ENCODE peak calls at places on chromosomes 2 and 18, in four cellular contexts. X is brain microvascular endothelial cell, H is GM12865, U is choroid plexus epithelial cell. G is an unnamed sample.

GRCh38 chr2:237320801-237321563 is 93.0 kb downstream of the COL6A3 start:
- DNase-seq in X (no peak), H (no peak), U (no peak), G (peak; percentile 73)

GRCh38 chr18:9825571-9826073 is 60.2 kb upstream of the TXNDC2 start:
- DNase-seq in X (peak; percentile 84), H (no peak), U (peak; percentile 97), G (peak; percentile 97)

GRCh38 chr18:13305326-13305725 is 86.8 kb downstream of the LDLRAD4 start:
- DNase-seq in X (no peak), H (no peak), U (no peak), G (no peak)

GRCh38 chr2:200850512-200851256 is 13.8 kb downstream of the CLK1 start:
- DNase-seq in X (no peak), H (no peak), U (no peak), G (no peak)

GRCh38 chr2:64654063-64654811 is 524 bp upstream of the SERTAD2 start:
- DNase-seq in X (peak; percentile 73), H (peak; percentile 82), U (peak; percentile 75), G (peak; percentile 70)

GRCh38 chr18:2627821-2628276 is 27.7 kb upstream of the SMCHD1 start:
- DNase-seq in X (no peak), H (no peak), U (peak; percentile 11), G (peak; percentile 61)

GRCh38 chr2:220708366-220708765 is 863.7 kb downstream of the EPHA4 start:
- DNase-seq in X (peak; percentile 75), H (no peak), U (peak; percentile 73), G (peak; percentile 62)

GRCh38 chr2:222296311-222296736 is 2.5 kb downstream of the PAX3 start:
- DNase-seq in X (no peak), H (no peak), U (no peak), G (no peak)

GRCh38 chr2:232444409-232445148 is 11.4 kb upstream of the ALPI start:
- DNase-seq in X (peak; percentile 70), H (peak; percentile 74), U (peak; percentile 78), G (peak; percentile 67)

GRCh38 chr2:161992526-161992925 is 81.5 kb downstream of the DPP4 start:
- DNase-seq in X (no peak), H (peak; percentile 17), U (peak; percentile 20), G (no peak)

GRCh38 chr2:196492946-196493345 is 146.6 kb upstream of the CCDC150 start:
- DNase-seq in X (no peak), H (no peak), U (no peak), G (no peak)

GRCh38 chr18:12597775-12598174 is 60.1 kb downstream of the SPIRE1 start:
- DNase-seq in X (peak; percentile 85), H (no peak), U (peak; percentile 95), G (peak; percentile 81)

GRCh38 chr2:237540223-237540775 is 26.1 kb upstream of the PRLH start:
- DNase-seq in X (no peak), H (no peak), U (no peak), G (no peak)

GRCh38 chr2:67899187-67899586 is 163.6 kb downstream of the C1D start:
- DNase-seq in X (no peak), H (no peak), U (no peak), G (no peak)

GRCh38 chr2:176106636-176107539 is at the start of gene HOXD11:
- DNase-seq in X (no peak), H (no peak), U (no peak), G (peak; percentile 72)

GRCh38 chr2:70132244-70133126 is 45.2 kb downstream of the PCBP1 start:
- DNase-seq in X (peak; percentile 57), H (peak; percentile 90), U (peak; percentile 85), G (peak; percentile 76)

GRCh38 chr2:224584111-224584764 is 925 bp downstream of the CUL3 start:
- DNase-seq in X (peak; percentile 30), H (peak; percentile 37), U (peak; percentile 53), G (peak; percentile 40)

GRCh38 chr18:3449702-3450357 is at the start of gene TGIF1:
- DNase-seq in X (peak; percentile 60), H (no peak), U (peak; percentile 81), G (peak; percentile 80)

GRCh38 chr18:5391427-5391826 is 95.9 kb upstream of the ZBTB14 start:
- DNase-seq in X (no peak), H (no peak), U (no peak), G (no peak)

GRCh38 chr2:195407782-195408181 is 249.2 kb upstream of the SLC39A10 start:
- DNase-seq in X (peak; percentile 9), H (no peak), U (peak; percentile 69), G (peak; percentile 56)

GRCh38 chr2:41775381-41776025 is 272.3 kb upstream of the PKDCC start:
- DNase-seq in X (no peak), H (no peak), U (peak; percentile 5), G (no peak)

DNA sequence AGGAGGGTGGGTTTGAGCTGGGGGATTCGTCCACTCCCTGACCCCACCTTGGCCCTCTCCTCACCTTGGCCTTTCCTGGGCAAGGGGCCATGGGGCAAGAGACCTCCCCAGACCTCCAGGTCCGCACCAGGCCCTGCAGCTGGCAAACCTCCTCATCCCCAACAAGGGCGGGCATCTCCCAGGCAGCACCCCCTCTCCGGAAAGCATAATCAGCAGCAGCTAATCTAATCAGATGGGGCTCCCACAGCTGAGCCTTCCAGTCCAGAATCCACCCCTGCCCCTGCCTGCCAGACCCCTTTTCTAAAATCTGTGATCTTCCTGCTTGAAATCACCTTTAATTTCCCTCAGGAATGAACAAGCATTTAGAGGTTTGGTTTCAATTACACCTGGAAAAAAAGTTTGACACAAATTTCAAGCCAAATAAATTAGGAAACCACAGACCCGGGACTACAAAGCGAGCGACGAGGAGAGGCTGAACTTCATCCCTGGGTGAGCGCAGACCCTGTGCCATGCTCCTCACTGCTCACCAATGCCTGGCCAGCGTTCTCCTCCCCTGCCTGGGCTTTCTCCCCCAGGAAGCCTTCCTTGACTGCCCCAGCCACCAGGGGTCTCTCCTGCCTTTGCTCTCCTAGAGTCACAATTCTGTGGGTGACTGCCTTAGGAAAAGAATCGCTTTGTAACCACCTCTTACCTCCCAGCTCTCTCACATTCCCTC is 143.0 kb upstream of the MYCN start:
- DNase-seq in X (no peak), H (no peak), U (no peak), G (no peak)
- TF ChIP-seq CTCF in X (peak; percentile 16), H (peak; percentile 11), U (no peak), G (no peak)

GRCh38 chr2:107936427-107937359 is 49.6 kb upstream of the SLC5A7 start:
- DNase-seq in X (no peak), H (peak; percentile 10), U (peak; percentile 20), G (peak; percentile 8)
- TF ChIP-seq CTCF in X (peak; percentile 54), H (peak; percentile 23), U (peak; percentile 52), G (peak; percentile 41)

GRCh38 chr2:63052411-63053234 is 2.0 kb downstream of the OTX1 start:
- DNase-seq in X (no peak), H (no peak), U (no peak), G (no peak)

GRCh38 chr2:63055510-63056308 is 5.1 kb downstream of the OTX1 start:
- DNase-seq in X (no peak), H (peak; percentile 26), U (no peak), G (no peak)

GRCh38 chr2:63054812-63055509 is 4.3 kb downstream of the OTX1 start:
- DNase-seq in X (no peak), H (no peak), U (no peak), G (no peak)

GRCh38 chr2:63053235-63053888 is 2.7 kb downstream of the OTX1 start:
- DNase-seq in X (no peak), H (no peak), U (no peak), G (no peak)

GRCh38 chr2:63053889-63054725 is 3.5 kb downstream of the OTX1 start:
- DNase-seq in X (no peak), H (peak; percentile 47), U (no peak), G (no peak)
- TF ChIP-seq CTCF in X (peak; percentile 68), H (peak; percentile 59), U (peak; percentile 45), G (peak; percentile 11)

GRCh38 chr2:152738438-152738837 is 20.0 kb downstream of the ARL6IP6 start:
- DNase-seq in X (no peak), H (no peak), U (no peak), G (no peak)

GRCh38 chr2:152740743-152741328 is 22.4 kb downstream of the ARL6IP6 start:
- DNase-seq in X (no peak), H (peak; percentile 62), U (peak; percentile 84), G (peak; percentile 77)

DNA sequence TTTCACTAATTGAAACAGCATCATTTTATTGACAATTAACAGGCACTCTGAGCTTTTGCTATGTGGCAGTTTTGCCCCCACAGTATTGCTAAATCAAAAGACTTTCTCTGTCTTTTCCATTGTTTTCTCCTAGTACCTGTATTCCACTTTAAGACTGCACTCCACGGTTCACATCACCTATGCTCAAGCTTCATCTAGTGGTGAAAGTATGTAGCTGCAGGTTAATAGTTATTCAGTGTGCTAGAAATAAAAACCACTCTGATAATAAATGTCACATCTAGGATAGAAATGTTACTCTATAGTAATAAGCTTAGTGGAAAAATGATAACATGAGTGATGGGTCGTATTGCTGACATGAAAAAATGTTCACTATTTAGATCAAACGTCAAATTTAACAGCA is 24.6 kb downstream of the ARL6IP6 start:
- DNase-seq in X (no peak), H (peak; percentile 10), U (peak; percentile 48), G (peak; percentile 14)
- TF ChIP-seq CTCF in X (peak; percentile 59), H (peak; percentile 42), U (peak; percentile 66), G (peak; percentile 49)

GRCh38 chr2:234733795-234734600 is 217.8 kb upstream of the SH3BP4 start:
- DNase-seq in X (no peak), H (no peak), U (no peak), G (no peak)

GRCh38 chr2:234730066-234730640 is 221.7 kb upstream of the SH3BP4 start:
- DNase-seq in X (no peak), H (no peak), U (no peak), G (no peak)

GRCh38 chr2:234733093-234733489 is 218.7 kb upstream of the SH3BP4 start:
- DNase-seq in X (no peak), H (no peak), U (no peak), G (no peak)

GRCh38 chr2:234732404-234733092 is 219.3 kb upstream of the SH3BP4 start:
- DNase-seq in X (no peak), H (no peak), U (no peak), G (no peak)

GRCh38 chr2:234731236-234731635 is 220.6 kb upstream of the SH3BP4 start:
- DNase-seq in X (no peak), H (no peak), U (no peak), G (no peak)
- TF ChIP-seq CTCF in X (no peak), H (no peak), U (no peak), G (no peak)

GRCh38 chr2:138486347-138487198 is 15.0 kb upstream of the SPOPL start:
- DNase-seq in X (no peak), H (no peak), U (peak; percentile 23), G (no peak)
- TF ChIP-seq CTCF in X (peak; percentile 38), H (no peak), U (peak; percentile 32), G (no peak)

G was measured in fibroblast of mammary gland.